ENCODE peak calls at places on chromosomes 1 and 21, in eight cellular contexts. One of them, this sample, is unnamed.
A peak's percentile ranks its signal among the peaks of the same experiment; 100 is the strongest.

GRCh38 chr1:36286802-36287201 is 19.4 kb upstream of the SH3D21 start:
- DNase-seq in K562: no peak
- DNase-seq in SK-N-SH: no peak
- DNase-seq in upper lobe of left lung: no peak
- DNase-seq in ovary: no peak
- DNase-seq in sigmoid colon: no peak
- DNase-seq in A549: no peak
- DNase-seq in stomach: no peak
- DNase-seq in this sample: no peak

GRCh38 chr1:24705260-24706073 is 39.8 kb upstream of the CLIC4 start:
- DNase-seq in K562: peak; percentile 92
- DNase-seq in SK-N-SH: peak; percentile 76
- DNase-seq in upper lobe of left lung: peak; percentile 91
- DNase-seq in ovary: peak; percentile 78
- DNase-seq in sigmoid colon: peak; percentile 84
- DNase-seq in A549: peak; percentile 91
- DNase-seq in stomach: peak; percentile 85
- DNase-seq in this sample: peak; percentile 84

GRCh38 chr1:61782771-61783170 is 40.5 kb downstream of the PATJ start:
- DNase-seq in K562: no peak
- DNase-seq in SK-N-SH: no peak
- DNase-seq in upper lobe of left lung: no peak
- DNase-seq in ovary: no peak
- DNase-seq in sigmoid colon: no peak
- DNase-seq in A549: no peak
- DNase-seq in stomach: no peak
- DNase-seq in this sample: no peak

GRCh38 chr1:168082008-168082876 is 54.5 kb downstream of the GPR161 start:
- DNase-seq in K562: peak; percentile 78
- DNase-seq in SK-N-SH: peak; percentile 75
- DNase-seq in upper lobe of left lung: peak; percentile 80
- DNase-seq in ovary: peak; percentile 61
- DNase-seq in sigmoid colon: peak; percentile 83
- DNase-seq in A549: peak; percentile 77
- DNase-seq in stomach: peak; percentile 74
- DNase-seq in this sample: peak; percentile 78

GRCh38 chr1:164855930-164856329 is 296.9 kb downstream of the PBX1 start:
- DNase-seq in K562: no peak
- DNase-seq in SK-N-SH: no peak
- DNase-seq in upper lobe of left lung: no peak
- DNase-seq in ovary: no peak
- DNase-seq in sigmoid colon: no peak
- DNase-seq in A549: no peak
- DNase-seq in stomach: no peak
- DNase-seq in this sample: no peak

GRCh38 chr1:94105957-94106529 is 14.9 kb downstream of the ABCA4 start:
- DNase-seq in K562: no peak
- DNase-seq in SK-N-SH: no peak
- DNase-seq in upper lobe of left lung: no peak
- DNase-seq in ovary: no peak
- DNase-seq in sigmoid colon: no peak
- DNase-seq in A549: no peak
- DNase-seq in stomach: no peak
- DNase-seq in this sample: no peak

GRCh38 chr1:187870567-187870966 is 1041.8 kb downstream of the PLA2G4A start:
- DNase-seq in K562: no peak
- DNase-seq in SK-N-SH: no peak
- DNase-seq in upper lobe of left lung: no peak
- DNase-seq in ovary: no peak
- DNase-seq in sigmoid colon: no peak
- DNase-seq in A549: no peak
- DNase-seq in stomach: no peak
- DNase-seq in this sample: no peak

GRCh38 chr1:67836769-67837168 is 3.5 kb upstream of the GNG12 start:
- DNase-seq in K562: no peak
- DNase-seq in SK-N-SH: no peak
- DNase-seq in upper lobe of left lung: no peak
- DNase-seq in ovary: no peak
- DNase-seq in sigmoid colon: no peak
- DNase-seq in A549: no peak
- DNase-seq in stomach: no peak
- DNase-seq in this sample: no peak

GRCh38 chr1:89873250-89873649 is 52.4 kb downstream of the LRRC8D start:
- DNase-seq in K562: no peak
- DNase-seq in SK-N-SH: no peak
- DNase-seq in upper lobe of left lung: no peak
- DNase-seq in ovary: no peak
- DNase-seq in sigmoid colon: no peak
- DNase-seq in A549: no peak
- DNase-seq in stomach: no peak
- DNase-seq in this sample: no peak

GRCh38 chr1:9737057-9737456 is 85.5 kb downstream of the PIK3CD start:
- DNase-seq in K562: no peak
- DNase-seq in SK-N-SH: no peak
- DNase-seq in upper lobe of left lung: peak; percentile 48
- DNase-seq in ovary: no peak
- DNase-seq in sigmoid colon: no peak
- DNase-seq in A549: no peak
- DNase-seq in stomach: no peak
- DNase-seq in this sample: no peak

GRCh38 chr1:58231204-58231603 is 315.3 kb downstream of the OMA1 start:
- DNase-seq in K562: no peak
- DNase-seq in SK-N-SH: no peak
- DNase-seq in upper lobe of left lung: no peak
- DNase-seq in ovary: no peak
- DNase-seq in sigmoid colon: no peak
- DNase-seq in A549: no peak
- DNase-seq in stomach: no peak
- DNase-seq in this sample: no peak

GRCh38 chr1:16093611-16094010 is 20.2 kb upstream of the FAM131C start:
- DNase-seq in K562: no peak
- DNase-seq in SK-N-SH: peak; percentile 60
- DNase-seq in upper lobe of left lung: no peak
- DNase-seq in ovary: no peak
- DNase-seq in sigmoid colon: no peak
- DNase-seq in A549: no peak
- DNase-seq in stomach: no peak
- DNase-seq in this sample: no peak

GRCh38 chr1:55056632-55056992 is 17.3 kb downstream of the PCSK9 start:
- DNase-seq in K562: no peak
- DNase-seq in SK-N-SH: no peak
- DNase-seq in upper lobe of left lung: no peak
- DNase-seq in ovary: no peak
- DNase-seq in sigmoid colon: no peak
- DNase-seq in A549: no peak
- DNase-seq in stomach: peak; percentile 13
- DNase-seq in this sample: no peak

GRCh38 chr21:46229133-46229922 is 754 bp upstream of the LSS start:
- DNase-seq in K562: peak; percentile 88
- DNase-seq in SK-N-SH: peak; percentile 86
- DNase-seq in upper lobe of left lung: peak; percentile 42
- DNase-seq in ovary: peak; percentile 44
- DNase-seq in sigmoid colon: peak; percentile 74
- DNase-seq in A549: peak; percentile 16
- DNase-seq in stomach: no peak
- DNase-seq in this sample: no peak

GRCh38 chr21:46227811-46228344 is 696 bp downstream of the LSS start:
- DNase-seq in K562: no peak
- DNase-seq in SK-N-SH: no peak
- DNase-seq in upper lobe of left lung: no peak
- DNase-seq in ovary: no peak
- DNase-seq in sigmoid colon: peak; percentile 67
- DNase-seq in A549: no peak
- DNase-seq in stomach: no peak
- DNase-seq in this sample: no peak

GRCh38 chr21:46226920-46227599 is 1.5 kb downstream of the LSS start:
- DNase-seq in K562: no peak
- DNase-seq in SK-N-SH: no peak
- DNase-seq in upper lobe of left lung: peak; percentile 50
- DNase-seq in ovary: no peak
- DNase-seq in sigmoid colon: peak; percentile 59
- DNase-seq in A549: no peak
- DNase-seq in stomach: no peak
- DNase-seq in this sample: no peak

GRCh38 chr21:46228345-46229051 is at the start of gene LSS:
- DNase-seq in K562: peak; percentile 98
- DNase-seq in SK-N-SH: peak; percentile 97
- DNase-seq in upper lobe of left lung: peak; percentile 99
- DNase-seq in ovary: peak; percentile 98
- DNase-seq in sigmoid colon: peak; percentile 99
- DNase-seq in A549: peak; percentile 90
- DNase-seq in stomach: peak; percentile 98
- DNase-seq in this sample: peak; percentile 91

DNA sequence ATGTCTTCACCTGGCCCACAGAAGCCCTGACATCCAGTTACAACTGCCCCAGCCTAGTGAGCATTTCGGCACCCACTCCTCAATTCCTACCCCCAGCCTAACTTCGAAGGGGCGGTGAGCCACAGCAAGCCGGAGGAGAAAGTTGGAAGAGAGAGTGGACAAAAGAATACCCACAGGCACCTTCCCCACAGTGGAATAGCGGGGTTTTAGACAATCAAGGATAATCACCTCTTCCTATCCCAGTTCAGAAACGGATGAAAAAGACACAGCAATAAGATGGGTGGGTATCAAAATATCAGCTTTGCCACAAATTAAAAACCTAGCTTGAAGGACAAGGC is 1.3 kb upstream of the LSS start:
- DNase-seq in K562: no peak
- DNase-seq in SK-N-SH: no peak
- DNase-seq in upper lobe of left lung: no peak
- DNase-seq in ovary: no peak
- DNase-seq in sigmoid colon: no peak
- DNase-seq in A549: no peak
- DNase-seq in stomach: no peak
- DNase-seq in this sample: no peak
- H3K4me3 ChIP-seq in K562: peak overlapping the region; percentile 72
- H3K4me3 ChIP-seq in SK-N-SH: peak overlapping the region; percentile 54
- H3K4me3 ChIP-seq in upper lobe of left lung: peak overlapping the region; percentile 100
- H3K4me3 ChIP-seq in ovary: no peak overlapping the region
- H3K4me3 ChIP-seq in sigmoid colon: peak overlapping the region; percentile 94
- H3K4me3 ChIP-seq in A549: peak overlapping the region; percentile 59
- H3K4me3 ChIP-seq in stomach: peak overlapping the region; percentile 96
- H3K4me3 ChIP-seq in this sample: peak overlapping the region; percentile 70

DNA sequence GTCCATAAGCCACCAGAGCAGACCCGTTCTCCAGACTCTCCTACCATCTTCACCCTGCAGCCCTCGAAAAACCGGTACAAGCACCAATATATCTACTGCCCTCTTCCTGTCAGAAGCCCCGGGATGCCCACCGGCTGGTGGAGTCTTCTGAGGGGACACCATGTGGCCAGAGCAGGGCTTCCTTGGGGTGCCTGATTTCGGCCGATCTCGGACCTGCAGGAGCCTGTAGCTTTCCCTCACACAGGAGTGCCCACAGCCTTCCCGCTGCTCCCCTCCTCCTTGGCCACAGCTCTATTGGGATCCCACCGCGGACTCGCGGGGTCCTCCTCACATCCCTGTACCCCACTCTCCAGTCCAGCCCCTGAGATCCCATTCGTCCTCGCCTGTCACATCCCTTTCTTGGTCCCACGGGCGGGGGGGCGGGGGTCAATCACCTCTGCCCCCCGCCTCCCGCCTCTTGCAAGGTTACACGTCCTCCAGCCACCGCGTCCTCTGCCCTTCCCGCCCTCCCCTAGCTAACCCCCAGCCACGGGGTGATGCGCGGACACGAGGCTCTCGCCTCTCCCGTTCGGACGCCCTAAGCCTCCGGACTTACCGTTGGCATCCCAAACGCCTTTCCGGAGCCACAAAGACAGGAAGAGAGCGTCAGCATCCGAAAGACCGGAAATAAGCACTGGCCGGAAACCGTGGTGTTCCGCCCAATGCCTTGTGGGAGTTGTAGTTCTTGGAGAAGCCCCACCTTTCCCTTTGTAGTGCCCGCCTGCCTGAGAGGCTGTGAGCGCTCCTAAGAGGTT is at the start of gene SSR2:
- DNase-seq in K562: peak; percentile 91
- DNase-seq in SK-N-SH: peak; percentile 89
- DNase-seq in upper lobe of left lung: peak; percentile 93
- DNase-seq in ovary: peak; percentile 83
- DNase-seq in sigmoid colon: peak; percentile 95
- DNase-seq in A549: peak; percentile 99
- DNase-seq in stomach: peak; percentile 90
- DNase-seq in this sample: peak; percentile 87
- TF ChIP-seq EP300 in K562: no peak
- TF ChIP-seq EP300 in SK-N-SH: peak; percentile 17
- TF ChIP-seq EP300 in upper lobe of left lung: no peak
- TF ChIP-seq EP300 in ovary: no peak
- TF ChIP-seq EP300 in sigmoid colon: no peak
- TF ChIP-seq EP300 in A549: no peak
- TF ChIP-seq EP300 in stomach: no peak
- TF ChIP-seq EP300 in this sample: peak; percentile 85

GRCh38 chr1:221336141-221336540 is 405.7 kb downstream of the DUSP10 start:
- DNase-seq in K562: no peak
- DNase-seq in SK-N-SH: no peak
- DNase-seq in upper lobe of left lung: no peak
- DNase-seq in ovary: no peak
- DNase-seq in sigmoid colon: no peak
- DNase-seq in A549: no peak
- DNase-seq in stomach: no peak
- DNase-seq in this sample: peak; percentile 14
- H3K4me3 ChIP-seq in K562: no peak overlapping the region
- H3K4me3 ChIP-seq in SK-N-SH: no peak overlapping the region
- H3K4me3 ChIP-seq in upper lobe of left lung: no peak overlapping the region
- H3K4me3 ChIP-seq in ovary: no peak overlapping the region
- H3K4me3 ChIP-seq in sigmoid colon: no peak overlapping the region
- H3K4me3 ChIP-seq in A549: no peak overlapping the region
- H3K4me3 ChIP-seq in stomach: no peak overlapping the region
- H3K4me3 ChIP-seq in this sample: no peak overlapping the region

DNA sequence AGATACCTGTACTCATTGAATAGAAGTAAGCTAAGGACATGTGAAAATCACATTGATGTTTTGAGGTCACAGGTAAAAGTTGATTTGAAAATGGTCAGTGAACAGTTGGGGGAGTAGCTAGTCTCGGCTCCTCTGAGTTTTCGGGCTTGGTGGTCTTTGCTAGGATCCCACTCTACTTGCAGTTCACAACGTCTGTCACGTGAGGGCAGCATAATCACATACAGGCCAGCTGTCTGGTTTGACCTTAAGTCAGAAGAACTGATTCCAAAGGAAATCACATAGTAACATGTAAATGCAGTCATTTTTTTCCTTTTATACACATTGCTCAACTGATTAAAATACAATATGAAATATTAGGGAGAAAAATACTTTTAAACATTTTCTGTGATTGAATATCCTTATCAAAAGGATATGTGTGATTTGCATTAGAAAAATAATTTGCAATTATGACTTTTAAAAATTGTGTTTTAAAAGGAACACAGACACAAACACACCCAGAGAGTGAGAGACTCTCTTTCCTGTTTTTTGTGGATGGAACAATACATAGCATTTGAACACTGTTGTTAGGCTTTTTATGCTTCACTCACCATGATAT is 21.8 kb upstream of the PDC start:
- DNase-seq in K562: peak; percentile 67
- DNase-seq in SK-N-SH: peak; percentile 49
- DNase-seq in upper lobe of left lung: peak; percentile 52
- DNase-seq in ovary: peak; percentile 12
- DNase-seq in sigmoid colon: peak; percentile 67
- DNase-seq in A549: peak; percentile 41
- DNase-seq in stomach: peak; percentile 42
- DNase-seq in this sample: peak; percentile 23
- TF ChIP-seq EP300 in K562: no peak
- TF ChIP-seq EP300 in SK-N-SH: no peak
- TF ChIP-seq EP300 in upper lobe of left lung: no peak
- TF ChIP-seq EP300 in ovary: no peak
- TF ChIP-seq EP300 in sigmoid colon: no peak
- TF ChIP-seq EP300 in A549: no peak
- TF ChIP-seq EP300 in stomach: no peak
- TF ChIP-seq EP300 in this sample: no peak

GRCh38 chr1:201502511-201502857 is 4.4 kb downstream of the CSRP1 start:
- DNase-seq in K562: no peak
- DNase-seq in SK-N-SH: no peak
- DNase-seq in upper lobe of left lung: no peak
- DNase-seq in ovary: no peak
- DNase-seq in sigmoid colon: no peak
- DNase-seq in A549: no peak
- DNase-seq in stomach: no peak
- DNase-seq in this sample: no peak
- H3K4me3 ChIP-seq in K562: no peak overlapping the region
- H3K4me3 ChIP-seq in SK-N-SH: no peak overlapping the region
- H3K4me3 ChIP-seq in upper lobe of left lung: no peak overlapping the region
- H3K4me3 ChIP-seq in ovary: peak overlapping the region; percentile 21
- H3K4me3 ChIP-seq in sigmoid colon: peak overlapping the region; percentile 71
- H3K4me3 ChIP-seq in A549: no peak overlapping the region
- H3K4me3 ChIP-seq in stomach: peak overlapping the region; percentile 9
- H3K4me3 ChIP-seq in this sample: peak overlapping the region; percentile 2

This sample was measured in tibial nerve.